ENCODE peak calls at places on chromosomes 6 and 20, in nine cellular contexts. D is right lobe of liver; U is endodermal cell; I is CD8-positive, alpha-beta T cell; H is tibial nerve; G is upper lobe of right lung; N is transverse colon; W is IMR-90; L is lung. K is an unnamed sample.

GRCh38 chr6:33427585-33428218 is 7.8 kb downstream of the SYNGAP1 start:
- DNase-seq in D (peak; percentile 72), U (peak; percentile 75), I (peak; percentile 29), H (no peak), G (peak; percentile 82), N (peak; percentile 71), W (no peak), L (no peak), K (peak; percentile 79)

GRCh38 chr6:43299338-43300293 is 1.6 kb downstream of the SLC22A7 start:
- DNase-seq in D (peak; percentile 51), U (no peak), I (no peak), H (no peak), G (no peak), N (no peak), W (no peak), L (no peak), K (no peak)

GRCh38 chr6:71473908-71474307 is 185.3 kb downstream of the OGFRL1 start:
- DNase-seq in D (no peak), U (no peak), I (no peak), H (no peak), G (peak; percentile 69), N (peak; percentile 28), W (peak; percentile 97), L (peak; percentile 82), K (no peak)

GRCh38 chr6:21887301-21888185 is 294.0 kb downstream of the SOX4 start:
- DNase-seq in D (no peak), U (no peak), I (no peak), H (no peak), G (no peak), N (no peak), W (peak; percentile 44), L (no peak), K (no peak)

GRCh38 chr6:72649032-72649984 is 27.4 kb downstream of the KCNQ5 start:
- DNase-seq in D (no peak), U (no peak), I (no peak), H (peak; percentile 20), G (no peak), N (no peak), W (peak; percentile 83), L (no peak), K (no peak)

GRCh38 chr6:131029661-131030297 is 33.3 kb downstream of the EPB41L2 start:
- DNase-seq in D (no peak), U (peak; percentile 67), I (no peak), H (no peak), G (no peak), N (no peak), W (peak; percentile 65), L (no peak), K (no peak)

GRCh38 chr6:36362551-36363389 is 24.7 kb downstream of the ETV7 start:
- DNase-seq in D (peak; percentile 33), U (peak; percentile 39), I (no peak), H (no peak), G (no peak), N (no peak), W (no peak), L (no peak), K (no peak)

GRCh38 chr6:9121551-9121950 is 686.2 kb upstream of the SLC35B3 start:
- DNase-seq in D (no peak), U (no peak), I (no peak), H (no peak), G (no peak), N (no peak), W (peak; percentile 36), L (no peak), K (no peak)

GRCh38 chr20:35145141-35145564 is 2.0 kb downstream of the EDEM2 start:
- DNase-seq in D (no peak), U (peak; percentile 48), I (no peak), H (no peak), G (no peak), N (no peak), W (peak; percentile 72), L (no peak), K (no peak)

GRCh38 chr6:144317736-144318135 is 32.6 kb downstream of the UTRN start:
- DNase-seq in D (no peak), U (no peak), I (no peak), H (no peak), G (no peak), N (no peak), W (peak; percentile 41), L (no peak), K (no peak)

GRCh38 chr6:125984311-125984710 is 2.0 kb upstream of the TRMT11 start:
- DNase-seq in D (no peak), U (no peak), I (no peak), H (no peak), G (no peak), N (no peak), W (peak; percentile 83), L (no peak), K (no peak)

GRCh38 chr6:27873101-27874030 is 38.8 kb downstream of the OR2B2 start:
- DNase-seq in D (peak; percentile 72), U (peak; percentile 84), I (peak; percentile 36), H (peak; percentile 52), G (peak; percentile 83), N (peak; percentile 80), W (peak; percentile 83), L (no peak), K (peak; percentile 65)

GRCh38 chr6:160973856-160974255 is 17.7 kb upstream of the MAP3K4 start:
- DNase-seq in D (no peak), U (no peak), I (no peak), H (no peak), G (no peak), N (no peak), W (peak; percentile 67), L (no peak), K (no peak)

GRCh38 chr6:90233994-90234393 is 62.6 kb downstream of the BACH2 start:
- DNase-seq in D (no peak), U (no peak), I (peak; percentile 42), H (no peak), G (no peak), N (peak; percentile 17), W (no peak), L (no peak), K (no peak)

GRCh38 chr20:16472045-16472872 is 101.0 kb downstream of the KIF16B start:
- DNase-seq in D (no peak), U (no peak), I (no peak), H (no peak), G (no peak), N (peak; percentile 23), W (peak; percentile 45), L (no peak), K (no peak)
- H3K36me3 ChIP-seq in D (no peaks in the 10 kb centered on the region), U (no peaks in the 10 kb centered on the region), I (no peaks in the 10 kb centered on the region), H (no peaks in the 10 kb centered on the region), G (no peaks in the 10 kb centered on the region), N (no peaks in the 10 kb centered on the region), W (no peaks in the 10 kb centered on the region), L (peaks cover 4% of the 10 kb centered on the region), K (no peaks in the 10 kb centered on the region)

DNA sequence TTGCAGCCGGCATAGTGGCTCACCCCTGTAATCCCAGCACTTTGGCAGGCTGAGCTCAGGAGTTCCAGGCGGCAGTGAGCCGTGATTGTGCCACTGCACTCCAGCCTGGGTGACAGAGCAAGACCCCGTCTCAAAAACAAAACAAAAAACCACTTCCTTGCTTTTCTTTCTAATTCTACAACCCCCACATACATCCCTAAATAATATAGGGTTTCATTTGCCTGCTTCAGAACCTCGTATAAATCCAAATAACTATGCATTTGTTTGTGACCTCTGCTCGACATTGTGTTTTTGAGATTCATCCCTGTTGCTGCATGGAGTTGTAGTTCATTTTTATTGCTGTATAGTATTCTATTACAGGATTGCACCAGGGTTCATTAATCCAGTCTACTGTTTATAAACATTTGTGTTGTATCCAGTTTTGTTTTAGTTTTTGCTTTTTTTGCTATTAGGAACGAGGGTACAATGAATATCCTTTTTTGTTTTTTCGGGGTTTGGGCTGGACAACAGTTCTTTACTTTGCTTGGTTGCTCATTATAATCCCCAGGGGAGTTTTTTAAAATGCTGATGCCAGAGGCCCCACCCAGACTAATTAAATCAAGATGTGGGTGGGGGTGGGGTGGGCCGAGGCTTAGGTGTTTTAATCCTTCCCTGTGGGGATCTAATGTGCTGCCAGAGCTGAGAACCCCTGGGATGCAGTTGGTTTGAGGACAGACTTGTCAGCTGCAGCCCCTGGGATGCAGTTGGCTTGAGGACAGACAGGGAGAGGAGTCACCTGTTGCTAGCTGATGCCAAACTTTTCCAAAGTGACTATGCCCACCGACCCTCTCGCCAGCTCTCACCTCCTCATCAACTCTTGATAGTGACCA is 2.4 kb upstream of the SNAI1 start:
- DNase-seq in D (no peak), U (no peak), I (no peak), H (no peak), G (no peak), N (no peak), W (no peak), L (no peak), K (no peak)
- H3K4me1 ChIP-seq in D (peaks cover 7% of the 10 kb centered on the region), U (peaks cover 15% of the 10 kb centered on the region), I (peaks cover 24% of the 10 kb centered on the region), H (peaks cover 56% of the 10 kb centered on the region), G (peaks cover 34% of the 10 kb centered on the region), N (peaks cover 17% of the 10 kb centered on the region), W (peaks cover 10% of the 10 kb centered on the region), L (peaks cover 15% of the 10 kb centered on the region), K (peaks cover 7% of the 10 kb centered on the region)

GRCh38 chr6:42199106-42199981 is 4.6 kb upstream of the GUCA1B start:
- DNase-seq in D (peak; percentile 56), U (no peak), I (no peak), H (no peak), G (no peak), N (no peak), W (peak; percentile 68), L (no peak), K (no peak)

GRCh38 chr6:42203217-42203616 is 8.5 kb upstream of the GUCA1B start:
- DNase-seq in D (no peak), U (no peak), I (no peak), H (no peak), G (no peak), N (no peak), W (no peak), L (no peak), K (no peak)

GRCh38 chr6:42200035-42200434 is 5.3 kb upstream of the GUCA1B start:
- DNase-seq in D (no peak), U (no peak), I (no peak), H (no peak), G (no peak), N (no peak), W (peak; percentile 99), L (no peak), K (no peak)

GRCh38 chr6:42201382-42201781 is 6.6 kb upstream of the GUCA1B start:
- DNase-seq in D (no peak), U (no peak), I (no peak), H (no peak), G (no peak), N (no peak), W (peak; percentile 30), L (no peak), K (no peak)

GRCh38 chr6:42204768-42205282 is 10.1 kb upstream of the GUCA1B start:
- DNase-seq in D (no peak), U (no peak), I (no peak), H (no peak), G (no peak), N (no peak), W (no peak), L (no peak), K (no peak)
- H3K27ac ChIP-seq in D (peak overlapping the region; percentile 68), U (no peak overlapping the region), I (no peak overlapping the region), H (no peak overlapping the region), G (no peak overlapping the region), N (no peak overlapping the region), W (no peak overlapping the region), L (no peak overlapping the region), K (no peak overlapping the region)

DNA sequence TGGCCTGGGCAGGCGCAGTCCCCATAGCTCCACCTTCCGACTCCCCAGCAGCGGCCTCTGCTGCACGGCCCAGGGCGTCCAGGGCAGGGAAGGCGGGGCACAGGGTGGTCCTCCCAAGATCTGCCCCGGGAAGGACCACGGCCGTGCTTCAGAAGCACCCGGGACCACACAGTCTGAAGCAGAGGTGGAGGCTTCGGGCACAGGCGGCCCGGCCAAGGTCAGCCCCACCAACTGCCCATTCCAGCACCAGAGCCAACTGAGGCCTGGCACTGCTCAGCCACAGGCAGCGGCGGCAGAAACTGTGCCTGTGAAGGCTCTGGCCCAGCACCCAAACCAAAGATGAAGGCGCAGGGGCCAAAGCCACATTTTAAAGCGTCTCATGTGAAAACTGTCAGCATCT is 20.6 kb downstream of the KCNQ2 start:
- DNase-seq in D (no peak), U (no peak), I (no peak), H (no peak), G (no peak), N (no peak), W (no peak), L (no peak), K (no peak)
- H3K36me3 ChIP-seq in D (no peaks in the 10 kb centered on the region), U (no peaks in the 10 kb centered on the region), I (no peaks in the 10 kb centered on the region), H (no peaks in the 10 kb centered on the region), G (no peaks in the 10 kb centered on the region), N (no peaks in the 10 kb centered on the region), W (no peaks in the 10 kb centered on the region), L (no peaks in the 10 kb centered on the region), K (no peaks in the 10 kb centered on the region)

K was measured in pancreas.